ENCODE peak calls at places on chromosomes 1 and 21, in four cellular contexts. F, G, R and H are unnamed samples.

GRCh38 chr1:218827486-218827885 is 346.2 kb upstream of the LYPLAL1 start:
- DNase-seq in R (no peak), F (no peak), G (no peak), H (no peak)

GRCh38 chr1:4021153-4021894 is 121.3 kb upstream of the C1orf174 start:
- DNase-seq in F (no peak), G (no peak), R (peak; percentile 88), H (no peak)

GRCh38 chr1:193249187-193249586 is 62.8 kb upstream of the B3GALT2 start:
- DNase-seq in R (no peak), G (no peak), F (no peak), H (no peak)

GRCh38 chr1:75522389-75522788 is 88.5 kb downstream of the SLC44A5 start:
- DNase-seq in F (no peak), G (peak; percentile 50), R (no peak), H (no peak)

GRCh38 chr1:23273450-23274133 is 56.3 kb upstream of the HTR1D start:
- DNase-seq in F (peak; percentile 28), R (no peak), G (peak; percentile 74), H (no peak)

GRCh38 chr21:14591882-14592281 is 45.8 kb upstream of the SAMSN1 start:
- DNase-seq in F (no peak), R (no peak), G (peak; percentile 58), H (peak; percentile 16)

GRCh38 chr1:39933956-39934941 is 20.7 kb upstream of the MFSD2A start:
- DNase-seq in G (peak; percentile 86), R (no peak), F (peak; percentile 48), H (peak; percentile 49)

GRCh38 chr1:91725961-91726704 is 159.8 kb downstream of the TGFBR3 start:
- DNase-seq in G (peak; percentile 81), F (no peak), R (no peak), H (peak; percentile 57)

GRCh38 chr1:168722964-168723363 is 6.0 kb downstream of the DPT start:
- DNase-seq in G (no peak), R (no peak), F (no peak), H (no peak)

GRCh38 chr1:47918257-47918867 is 78.8 kb downstream of the TRABD2B start:
- DNase-seq in G (peak; percentile 18), F (no peak), R (no peak), H (no peak)

GRCh38 chr1:26321315-26322041 is 3.7 kb downstream of the CD52 start:
- DNase-seq in G (peak; percentile 93), F (peak; percentile 69), R (peak; percentile 99), H (peak; percentile 95)

GRCh38 chr1:105516068-105516467 is 1540.4 kb upstream of the PRMT6 start:
- DNase-seq in F (no peak), R (no peak), G (no peak), H (no peak)

GRCh38 chr1:39683591-39684312 is 7.5 kb downstream of the HPCAL4 start:
- DNase-seq in F (no peak), R (no peak), G (no peak), H (no peak)

GRCh38 chr1:25624604-25625003 is 8.0 kb downstream of the MAN1C1 start:
- DNase-seq in F (no peak), R (no peak), G (no peak), H (no peak)

GRCh38 chr1:240998024-240998423 is 359.0 kb downstream of the RGS7 start:
- DNase-seq in G (no peak), R (no peak), F (no peak), H (no peak)

GRCh38 chr1:155005076-155005971 is 2.7 kb downstream of the ZBTB7B start:
- DNase-seq in R (no peak), F (no peak), G (peak; percentile 94), H (peak; percentile 45)

GRCh38 chr21:37800122-37800455 is 116.2 kb downstream of the KCNJ6 start:
- DNase-seq in R (no peak), G (no peak), F (no peak), H (no peak)

GRCh38 chr21:38443110-38443509 is 55.2 kb downstream of the ERG start:
- DNase-seq in R (no peak), G (peak; percentile 9), F (no peak), H (no peak)

GRCh38 chr1:116387551-116387950 is 14.5 kb downstream of the ATP1A1 start:
- DNase-seq in G (no peak), R (no peak), F (no peak), H (no peak)

GRCh38 chr1:214901718-214902117 is 180.8 kb upstream of the KCNK2 start:
- DNase-seq in F (no peak), R (no peak), G (no peak), H (no peak)

GRCh38 chr1:70896224-70896623 is 151.4 kb downstream of the PTGER3 start:
- DNase-seq in G (no peak), F (no peak), R (no peak), H (no peak)

GRCh38 chr21:37085726-37086125 is 12.7 kb downstream of the TTC3 start:
- DNase-seq in G (no peak), F (no peak), R (no peak), H (no peak)

GRCh38 chr21:43726686-43727570 is 8.0 kb downstream of the PDXK start:
- DNase-seq in G (peak; percentile 83), F (no peak), R (no peak), H (peak; percentile 78)

GRCh38 chr1:40824591-40825429 is 37.4 kb downstream of the CITED4 start:
- DNase-seq in G (no peak), R (no peak), F (no peak), H (no peak)

GRCh38 chr1:94646786-94647555 is 105.4 kb upstream of the F3 start:
- DNase-seq in R (no peak), G (no peak), F (no peak), H (no peak)

GRCh38 chr1:239243003-239243402 is 143.4 kb upstream of the CHRM3 start:
- DNase-seq in F (no peak), R (no peak), G (no peak), H (no peak)

GRCh38 chr1:234967121-234967520 is 161.5 kb downstream of the TOMM20 start:
- DNase-seq in G (no peak), F (no peak), R (no peak), H (no peak)

GRCh38 chr1:246219508-246220030 is 287.5 kb downstream of the SMYD3 start:
- DNase-seq in F (no peak), R (no peak), G (no peak), H (no peak)

GRCh38 chr21:21165063-21165645 is 166.9 kb downstream of the NCAM2 start:
- DNase-seq in G (no peak), R (no peak), F (no peak), H (no peak)

GRCh38 chr21:33729631-33730030 is 87.3 kb downstream of the ITSN1 start:
- DNase-seq in F (no peak), G (no peak), R (no peak), H (no peak)

GRCh38 chr1:157137051-157137772 is 983 bp downstream of the ETV3 start:
- DNase-seq in R (no peak), F (peak; percentile 31), G (peak; percentile 31), H (peak; percentile 39)

GRCh38 chr21:42262826-42263225 is 43.9 kb downstream of the ABCG1 start:
- DNase-seq in G (peak; percentile 98), R (no peak), F (peak; percentile 8), H (no peak)

GRCh38 chr1:23224721-23225648 is 7.7 kb upstream of the HTR1D start:
- DNase-seq in R (no peak), G (peak; percentile 13), F (no peak), H (no peak)

GRCh38 chr1:10642403-10643080 is 153.9 kb downstream of the CASZ1 start:
- DNase-seq in G (no peak), R (no peak), F (no peak), H (no peak)

GRCh38 chr1:15501208-15502032 is 22.6 kb downstream of the CASP9 start:
- DNase-seq in F (peak; percentile 74), G (peak; percentile 88), R (no peak), H (peak; percentile 82)

GRCh38 chr1:4379451-4380175 is 274.8 kb upstream of the AJAP1 start:
- DNase-seq in G (no peak), R (no peak), F (no peak), H (no peak)

GRCh38 chr1:101652476-101652875 is 344.2 kb downstream of the OLFM3 start:
- DNase-seq in R (no peak), G (no peak), F (no peak), H (no peak)

GRCh38 chr1:203534526-203534925 is 40.6 kb downstream of the OPTC start:
- DNase-seq in G (peak; percentile 62), R (peak; percentile 95), F (peak; percentile 49), H (peak; percentile 74)

GRCh38 chr1:203536575-203536974 is 42.6 kb downstream of the OPTC start:
- DNase-seq in R (no peak), F (no peak), G (no peak), H (no peak)

GRCh38 chr1:203537806-203538464 is 44.0 kb downstream of the OPTC start:
- DNase-seq in G (peak; percentile 59), F (no peak), R (no peak), H (no peak)

GRCh38 chr1:203538726-203539125 is 44.8 kb downstream of the OPTC start:
- DNase-seq in G (no peak), F (no peak), R (no peak), H (no peak)

GRCh38 chr1:203536981-203537455 is 43.1 kb downstream of the OPTC start:
- DNase-seq in F (no peak), G (peak; percentile 78), R (no peak), H (no peak)
- H3K4me3 ChIP-seq in F (peak overlapping the region; percentile 14), G (no peak overlapping the region), R (no peak overlapping the region), H (no peak overlapping the region)

GRCh38 chr1:113943028-113943811 is 14.1 kb downstream of the HIPK1 start:
- DNase-seq in G (no peak), F (no peak), R (no peak), H (no peak)
- TF ChIP-seq CTCF in G (no peak), F (no peak), R (no peak), H (no peak)

DNA sequence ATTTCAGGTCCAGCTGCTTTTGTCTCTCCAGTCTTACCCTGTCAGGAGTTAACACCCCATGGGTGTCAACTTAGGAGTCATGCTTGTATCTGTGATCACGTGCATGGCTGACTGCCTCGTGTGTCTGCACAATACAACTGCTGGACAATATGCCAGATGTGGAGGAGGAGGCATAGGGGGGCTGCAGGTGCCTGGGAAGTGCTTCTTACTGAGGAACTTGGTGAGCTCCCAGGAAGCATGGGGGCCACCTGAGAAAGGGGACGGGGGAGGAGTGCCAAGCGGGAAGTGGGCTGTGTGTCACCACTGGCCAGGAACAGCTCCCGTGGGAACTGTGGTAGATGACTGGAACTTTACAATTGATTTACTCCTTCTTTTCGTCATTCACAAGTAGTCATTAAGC is 9.5 kb downstream of the RHEX start:
- DNase-seq in R (no peak), G (no peak), F (no peak), H (no peak)
- TF ChIP-seq POLR2A in R (no peak), G (no peak), F (no peak), H (no peak)

GRCh38 chr1:184891440-184891839 is 82.9 kb downstream of the NIBAN1 start:
- DNase-seq in F (no peak), R (no peak), G (no peak), H (no peak)

GRCh38 chr1:184889902-184890301 is 84.4 kb downstream of the NIBAN1 start:
- DNase-seq in R (no peak), F (no peak), G (peak; percentile 16), H (no peak)

GRCh38 chr1:184890539-184890973 is 83.8 kb downstream of the NIBAN1 start:
- DNase-seq in F (no peak), R (no peak), G (peak; percentile 86), H (peak; percentile 44)

GRCh38 chr1:184889183-184889582 is 85.1 kb downstream of the NIBAN1 start:
- DNase-seq in R (no peak), F (no peak), G (no peak), H (no peak)

DNA sequence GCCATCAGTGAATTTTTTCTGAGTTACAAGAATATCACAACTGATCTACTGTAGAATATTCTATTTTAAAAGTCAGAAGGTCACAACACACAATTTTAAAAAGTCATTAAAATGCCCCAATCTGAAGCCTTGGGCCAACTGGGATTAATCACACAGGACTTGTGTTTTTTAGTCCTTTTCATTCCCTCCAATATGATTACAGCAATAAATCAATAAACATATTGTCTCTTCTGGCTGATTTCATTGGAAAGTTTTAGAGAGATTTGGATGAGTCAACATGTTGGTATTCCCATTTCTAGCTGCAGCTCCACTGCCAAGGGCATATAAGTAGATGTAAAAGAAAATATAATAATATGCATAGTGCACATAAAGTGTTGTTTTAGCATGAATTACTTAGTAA is 85.8 kb downstream of the NIBAN1 start:
- DNase-seq in F (no peak), R (no peak), G (peak; percentile 45), H (no peak)
- H3K4me3 ChIP-seq in F (no peak overlapping the region), R (no peak overlapping the region), G (no peak overlapping the region), H (no peak overlapping the region)